ENCODE peak calls at places on chromosomes 12 and 14, in five cellular contexts. Z is upper lobe of right lung, S is left lung, M is PC-3, W is transverse colon. X is an unnamed sample. For H3K9me3, the result is how much of the 10 kb centered on the place peaks cover.

GRCh38 chr12:49671051-49671765 is 36.0 kb downstream of the FMNL3 start:
- DNase-seq in Z (no peak), W (peak), M (no peak), S (no peak), X (peak)

GRCh38 chr12:3116106-3116898 is 39.1 kb downstream of the TSPAN9 start:
- DNase-seq in S (no peak), Z (no peak), W (no peak), M (no peak), X (no peak)

GRCh38 chr14:76203086-76204001 is 51.6 kb downstream of the GPATCH2L start:
- DNase-seq in S (peak), M (peak), W (no peak), Z (no peak), X (no peak)

GRCh38 chr12:78530065-78530765 is 334.4 kb upstream of the SYT1 start:
- DNase-seq in S (no peak), Z (no peak), M (no peak), W (no peak), X (no peak)

GRCh38 chr12:123271182-123271491 is 519 bp downstream of the CDK2AP1 start:
- DNase-seq in W (peak), S (peak), Z (peak), M (peak), X (peak)

GRCh38 chr14:75566321-75566720 is 12.1 kb upstream of the FLVCR2 start:
- DNase-seq in W (no peak), M (peak), S (no peak), Z (no peak), X (peak)

GRCh38 chr12:726281-727140 is 25.9 kb upstream of the WNK1 start:
- DNase-seq in S (no peak), W (no peak), Z (no peak), M (peak), X (no peak)

GRCh38 chr14:75422169-75422568 is 5.7 kb upstream of the JDP2 start:
- DNase-seq in S (no peak), W (no peak), M (peak), Z (no peak), X (no peak)

GRCh38 chr14:61455351-61455750 is 134.0 kb downstream of the PRKCH start:
- DNase-seq in S (no peak), M (no peak), Z (no peak), W (no peak), X (no peak)

GRCh38 chr14:68325267-68325807 is 467.5 kb downstream of the ZFP36L1 start:
- DNase-seq in Z (no peak), M (no peak), S (no peak), W (no peak), X (no peak)

GRCh38 chr12:52007158-52007921 is 594 bp downstream of the TAMALIN start:
- DNase-seq in S (peak), Z (no peak), W (peak), M (no peak), X (peak)

GRCh38 chr12:127306604-127307215 is 960.3 kb upstream of the TMEM132C start:
- DNase-seq in Z (no peak), M (peak), W (no peak), S (no peak), X (no peak)

GRCh38 chr14:74514471-74514932 is 20.9 kb downstream of the ISCA2 start:
- DNase-seq in Z (peak), S (peak), W (peak), M (no peak), X (no peak)

GRCh38 chr12:34289431-34290190 is 267.3 kb downstream of the ALG10 start:
- DNase-seq in Z (peak), M (no peak), W (peak), S (peak), X (no peak)
- H3K9me3 ChIP-seq in Z (under half), M (under half), W (under half), S (under half), X (under half)

GRCh38 chr14:28280997-28281598 is 485.5 kb upstream of the FOXG1 start:
- DNase-seq in S (no peak), M (no peak), W (no peak), Z (no peak), X (no peak)
- H3K9me3 ChIP-seq in S (under half), M (under half), W (under half), Z (under half), X (under half)

DNA sequence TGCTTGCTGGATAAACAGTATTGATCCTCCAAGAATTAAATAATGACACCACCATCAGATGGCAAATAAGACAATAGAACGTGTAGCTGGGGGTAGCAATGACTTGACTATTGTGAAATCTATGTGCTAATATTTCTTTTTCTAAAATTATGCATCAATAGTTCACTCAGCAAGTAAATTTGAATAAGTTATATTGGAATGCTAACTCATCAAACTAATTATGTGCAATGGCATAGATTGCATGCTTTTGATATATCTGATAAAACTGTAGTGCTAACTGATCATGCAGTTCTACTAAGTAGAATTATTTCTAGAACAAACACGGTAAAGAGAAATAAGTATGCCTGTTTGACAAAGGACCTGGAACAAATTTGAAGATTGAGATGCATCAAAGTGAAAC is 474.4 kb downstream of the NOVA1 start:
- DNase-seq in M (no peak), S (no peak), Z (no peak), W (no peak), X (no peak)
- H3K9me3 ChIP-seq in M (under half), S (under half), Z (under half), W (under half), X (under half)

GRCh38 chr12:38156497-38157245 is 159.9 kb upstream of the ALG10B start:
- DNase-seq in W (no peak), Z (no peak), S (no peak), M (no peak), X (no peak)
- H3K9me3 ChIP-seq in W (under half), Z (under half), S (under half), M (under half), X (under half)

DNA sequence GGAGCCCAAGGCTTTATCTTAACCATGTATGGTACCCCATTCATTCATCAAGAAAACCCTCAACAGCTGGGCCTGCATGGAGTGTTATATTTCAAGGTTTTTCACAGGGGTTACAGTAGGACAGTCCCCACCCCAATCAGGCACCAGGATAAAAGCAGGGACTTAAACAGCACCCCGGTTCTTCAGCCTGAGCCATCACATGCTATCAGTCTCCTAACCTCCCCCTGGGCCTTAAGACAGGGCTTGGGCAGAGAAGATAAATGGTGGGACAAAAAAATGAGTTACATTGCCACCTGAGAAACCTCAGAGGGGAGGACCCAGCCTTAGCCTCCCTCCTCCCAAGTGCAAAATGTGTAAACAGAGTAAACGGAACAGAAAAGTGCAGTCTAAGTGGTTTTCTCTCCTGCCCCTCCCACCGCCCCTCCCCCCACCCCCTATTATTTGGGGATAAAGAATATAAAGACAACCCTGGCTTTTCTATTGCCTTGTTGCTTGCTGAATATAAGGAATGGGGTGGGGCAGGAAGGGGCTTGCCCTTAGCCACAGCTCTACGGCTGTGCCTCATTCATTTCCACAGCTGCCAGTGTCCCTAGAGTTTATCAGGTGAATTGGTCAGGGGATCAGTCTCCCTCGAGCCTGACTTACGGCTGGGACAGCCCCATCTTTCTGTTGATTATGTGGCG is 18.7 kb downstream of the MAP3K12 start:
- DNase-seq in Z (no peak), S (no peak), W (no peak), M (no peak), X (no peak)
- H3K9me3 ChIP-seq in Z (under half), S (under half), W (under half), M (under half), X (under half)

GRCh38 chr14:66657780-66658179 is 149.8 kb downstream of the GPHN start:
- DNase-seq in M (no peak), Z (no peak), W (no peak), S (no peak), X (no peak)
- H3K9me3 ChIP-seq in M (under half), Z (under half), W (under half), S (under half), X (under half)

GRCh38 chr14:21026251-21026987 is 1.6 kb upstream of the NDRG2 start:
- DNase-seq in Z (no peak), M (no peak), W (no peak), S (no peak), X (no peak)
- H3K9me3 ChIP-seq in Z (under half), M (under half), W (under half), S (under half), X (under half)